ENCODE peak calls at places on chromosomes 3 and 15, in five cellular contexts. L is foreskin fibroblast, O is uterus, V is Panc1, H is neural progenitor cell. N is an unnamed sample.
A peak's percentile ranks its signal among the peaks of the same experiment; 100 is the strongest.

GRCh38 chr3:140898340-140899180 is 43.1 kb upstream of the SLC25A36 start:
- DNase-seq in L (peak; percentile 63), O (no peak), V (peak; percentile 28), H (peak; percentile 33), N (peak; percentile 90)

GRCh38 chr3:134357914-134358811 is 16.1 kb downstream of the AMOTL2 start:
- DNase-seq in L (peak; percentile 96), O (peak; percentile 57), V (no peak), H (no peak), N (peak; percentile 95)

GRCh38 chr3:59438492-59438891 is 388.7 kb upstream of the CFAP20DC start:
- DNase-seq in L (no peak), O (no peak), V (no peak), H (no peak), N (no peak)

GRCh38 chr3:72590732-72591192 is 257.5 kb downstream of the SHQ1 start:
- DNase-seq in L (no peak), O (no peak), V (no peak), H (peak; percentile 94), N (no peak)

GRCh38 chr15:92383528-92384326 is 10.0 kb upstream of the ST8SIA2 start:
- DNase-seq in L (no peak), O (no peak), V (no peak), H (peak; percentile 72), N (peak; percentile 25)

GRCh38 chr15:88605507-88606436 is 15.4 kb upstream of the AEN start:
- DNase-seq in L (peak; percentile 20), O (no peak), V (no peak), H (peak; percentile 93), N (peak; percentile 38)

GRCh38 chr3:3227670-3228069 is 48.2 kb upstream of the CRBN start:
- DNase-seq in L (no peak), O (no peak), V (no peak), H (no peak), N (no peak)

GRCh38 chr3:42647821-42648459 is 5.6 kb upstream of the ZBTB47 start:
- DNase-seq in L (no peak), O (no peak), V (no peak), H (peak; percentile 49), N (no peak)

GRCh38 chr3:161213644-161214043 is 7.5 kb upstream of the NMD3 start:
- DNase-seq in L (no peak), O (no peak), V (no peak), H (peak; percentile 21), N (no peak)

GRCh38 chr3:15420871-15421270 is 6.5 kb downstream of the METTL6 start:
- DNase-seq in L (no peak), O (no peak), V (no peak), H (no peak), N (peak; percentile 65)

GRCh38 chr15:85296615-85297402 is 83.6 kb upstream of the AKAP13 start:
- DNase-seq in L (peak; percentile 74), O (peak; percentile 78), V (peak; percentile 85), H (peak; percentile 79), N (peak; percentile 90)

GRCh38 chr3:79817224-79817623 is 49.4 kb upstream of the ROBO1 start:
- DNase-seq in L (no peak), O (no peak), V (no peak), H (no peak), N (no peak)

GRCh38 chr3:14962762-14963161 is 15.4 kb downstream of the NR2C2 start:
- DNase-seq in L (peak; percentile 44), O (no peak), V (no peak), H (no peak), N (peak; percentile 56)

GRCh38 chr3:105907790-105908189 is 39.0 kb upstream of the CBLB start:
- DNase-seq in L (no peak), O (no peak), V (no peak), H (no peak), N (peak; percentile 73)

GRCh38 chr3:168116279-168116678 is 20.6 kb upstream of the GOLIM4 start:
- DNase-seq in L (no peak), O (no peak), V (no peak), H (no peak), N (peak; percentile 72)

GRCh38 chr3:164537485-164537884 is 540.8 kb downstream of the SI start:
- DNase-seq in L (no peak), O (no peak), V (no peak), H (no peak), N (no peak)

GRCh38 chr3:140342668-140343067 is 335.2 kb upstream of the TRIM42 start:
- DNase-seq in L (no peak), O (no peak), V (no peak), H (no peak), N (no peak)

GRCh38 chr3:122151480-122151879 is 32.0 kb upstream of the CASR start:
- DNase-seq in L (no peak), O (no peak), V (no peak), H (no peak), N (no peak)

GRCh38 chr3:183381179-183381578 is 47.2 kb downstream of the MCF2L2 start:
- DNase-seq in L (peak; percentile 89), O (no peak), V (no peak), H (no peak), N (peak; percentile 45)

GRCh38 chr3:142645236-142645793 is 49.1 kb downstream of the PLS1 start:
- DNase-seq in L (peak; percentile 16), O (no peak), V (peak; percentile 77), H (no peak), N (peak; percentile 31)

GRCh38 chr3:184236636-184237035 is 7.3 kb downstream of the VWA5B2 start:
- DNase-seq in L (no peak), O (no peak), V (no peak), H (no peak), N (no peak)

GRCh38 chr3:20023663-20024417 is 11.8 kb upstream of the PP2D1 start:
- DNase-seq in L (no peak), O (peak; percentile 53), V (no peak), H (peak; percentile 51), N (no peak)

DNA sequence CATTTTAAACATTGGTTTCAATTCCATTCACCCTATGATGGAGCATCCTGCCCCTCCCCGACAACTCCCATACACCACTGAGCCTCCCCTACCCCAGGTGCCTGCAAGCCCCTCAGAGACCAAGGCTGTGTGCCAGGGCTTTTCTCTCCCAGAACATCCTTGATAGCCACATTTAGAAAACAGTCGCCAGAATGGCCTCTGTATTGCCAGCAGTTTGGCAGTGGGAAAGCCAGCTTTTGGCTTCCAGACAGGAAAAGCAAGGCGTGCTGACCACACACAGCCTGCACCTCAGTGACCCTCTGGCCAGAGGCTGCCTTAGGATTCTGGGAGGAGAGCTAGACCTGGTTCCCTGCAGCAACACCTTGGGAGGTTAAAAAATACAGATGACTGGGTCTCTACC is 18.2 kb upstream of the HRH1 start:
- DNase-seq in L (no peak), O (no peak), V (no peak), H (no peak), N (peak; percentile 52)
- H3K4me3 ChIP-seq in L (no peak overlapping the region), O (no peak overlapping the region), V (no peak overlapping the region), H (no peak overlapping the region), N (no peak overlapping the region)

DNA sequence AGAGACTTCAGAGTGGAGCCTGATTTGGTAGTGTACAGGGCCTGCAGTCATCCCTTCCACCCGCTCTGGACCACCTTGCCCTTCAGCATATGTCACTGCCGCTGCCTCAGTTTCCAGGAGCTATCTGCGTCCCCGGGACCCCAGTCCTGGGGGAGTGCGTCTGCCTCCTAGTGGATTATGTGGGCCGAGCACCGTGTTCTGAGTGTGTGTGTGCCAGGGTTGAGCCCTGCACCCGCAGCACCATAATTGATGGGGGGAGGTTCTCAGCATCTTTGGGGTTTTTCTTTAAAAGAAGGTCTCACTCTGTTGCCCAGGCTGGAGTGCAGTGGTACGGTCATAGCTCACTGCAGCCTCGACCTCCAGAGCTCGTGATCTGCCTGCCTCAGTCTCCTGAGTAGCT is 33.6 kb downstream of the CD276 start:
- DNase-seq in L (no peak), O (no peak), V (no peak), H (no peak), N (no peak)
- TF ChIP-seq CTCF in L (peak; percentile 9), O (no peak), V (no peak), H (peak; percentile 38), N (peak; percentile 15)

GRCh38 chr3:191350389-191351090 is 20.2 kb upstream of the UTS2B start:
- DNase-seq in L (no peak), O (no peak), V (no peak), H (no peak), N (peak; percentile 78)

GRCh38 chr3:191356586-191357439 is 26.5 kb upstream of the UTS2B start:
- DNase-seq in L (peak; percentile 45), O (no peak), V (no peak), H (no peak), N (peak; percentile 83)

GRCh38 chr3:191355406-191355805 is 25.1 kb upstream of the UTS2B start:
- DNase-seq in L (no peak), O (no peak), V (no peak), H (no peak), N (no peak)

GRCh38 chr3:191352014-191352413 is 21.7 kb upstream of the UTS2B start:
- DNase-seq in L (no peak), O (no peak), V (no peak), H (no peak), N (no peak)

GRCh38 chr3:191353022-191353777 is 22.9 kb upstream of the UTS2B start:
- DNase-seq in L (no peak), O (no peak), V (no peak), H (peak; percentile 24), N (no peak)
- H3K4me3 ChIP-seq in L (no peak overlapping the region), O (no peak overlapping the region), V (no peak overlapping the region), H (no peak overlapping the region), N (no peak overlapping the region)

GRCh38 chr15:63736287-63736686 is 97.5 kb downstream of the HERC1 start:
- DNase-seq in L (no peak), O (no peak), V (no peak), H (no peak), N (no peak)

GRCh38 chr15:63735449-63735848 is 98.3 kb downstream of the HERC1 start:
- DNase-seq in L (no peak), O (no peak), V (no peak), H (no peak), N (no peak)
- TF ChIP-seq CTCF in L (no peak), O (no peak), V (no peak), H (no peak), N (no peak)

GRCh38 chr3:159252274-159252673 is 450.4 kb downstream of the MFSD1 start:
- DNase-seq in L (peak; percentile 69), O (no peak), V (no peak), H (no peak), N (no peak)
- H3K4me3 ChIP-seq in L (no peak overlapping the region), O (no peak overlapping the region), V (no peak overlapping the region), H (no peak overlapping the region), N (no peak overlapping the region)

DNA sequence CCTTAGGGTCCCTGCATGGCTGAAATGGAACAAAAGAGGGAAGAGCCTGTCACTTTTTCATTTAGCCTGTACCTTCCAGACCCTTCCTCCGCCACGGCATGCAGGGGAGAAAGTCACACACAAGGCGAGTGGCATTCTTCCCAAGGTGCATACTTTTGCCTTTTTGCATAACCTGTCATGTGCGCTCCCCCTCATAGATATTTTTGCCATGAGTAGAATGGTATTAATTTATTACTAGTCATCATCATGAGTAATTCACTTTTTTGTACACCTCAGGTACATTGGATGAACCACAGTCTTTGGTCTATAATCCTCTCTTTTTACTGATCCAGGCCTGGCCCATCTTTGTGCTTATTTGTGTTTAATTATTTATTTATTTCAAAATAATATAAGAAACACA is 8.9 kb upstream of the BUB1B start:
- DNase-seq in L (no peak), O (no peak), V (no peak), H (no peak), N (no peak)
- TF ChIP-seq CTCF in L (no peak), O (no peak), V (no peak), H (no peak), N (no peak)

DNA sequence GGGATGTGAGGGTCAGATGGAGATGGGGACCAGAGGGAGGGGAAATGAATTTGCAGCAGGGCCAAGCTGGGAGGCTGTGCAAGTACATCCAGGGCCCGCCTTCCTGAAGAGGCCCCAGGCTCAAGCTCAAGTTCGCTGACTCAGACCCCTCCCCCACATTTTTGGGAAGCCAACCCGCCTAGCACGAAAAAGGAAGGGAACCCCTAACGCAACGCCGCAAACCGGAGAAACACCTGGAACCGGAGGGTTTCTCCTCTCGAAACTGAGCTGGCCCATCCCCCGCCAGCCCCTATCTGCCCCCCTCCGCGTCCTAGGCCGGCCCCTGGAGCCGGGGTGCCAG is 624 bp downstream of the AP3B2 start:
- DNase-seq in L (no peak), O (no peak), V (no peak), H (no peak), N (peak; percentile 3)
- H3K4me3 ChIP-seq in L (peak overlapping the region; percentile 63), O (no peak overlapping the region), V (peak overlapping the region; percentile 58), H (peak overlapping the region; percentile 98), N (peak overlapping the region; percentile 46)

N was measured in cardiac fibroblast.